ENCODE peak calls at places on chromosomes 2 and 18, in eight cellular contexts. G is cardiac muscle cell, L is GM12864, K is brain microvascular endothelial cell, C is Peyer's patch, S is astrocyte of the spinal cord, A is left ventricle myocardium inferior, F is fibroblast of lung. W is an unnamed sample.
A peak's percentile ranks its signal among the peaks of the same experiment; 100 is the strongest.

GRCh38 chr18:10953672-10954071 is 195.7 kb downstream of the PIEZO2 start:
- DNase-seq in L (peak; percentile 74), A (no peak), S (no peak), G (no peak), C (no peak), F (no peak), K (no peak), W (no peak)

GRCh38 chr2:230564805-230565779 is 147.6 kb upstream of the CAB39 start:
- DNase-seq in G (peak; percentile 61), L (no peak), F (peak; percentile 69), C (peak; percentile 38), S (no peak), A (no peak), K (peak; percentile 53), W (no peak)

GRCh38 chr18:44744206-44745180 is 63.8 kb downstream of the SETBP1 start:
- DNase-seq in L (no peak), S (no peak), G (no peak), A (peak; percentile 43), K (no peak), C (no peak), F (no peak), W (no peak)

GRCh38 chr2:36700311-36700710 is 3.8 kb downstream of the VIT start:
- DNase-seq in S (no peak), K (no peak), L (no peak), F (no peak), A (no peak), C (no peak), G (no peak), W (no peak)

GRCh38 chr18:36128907-36129299 is 237 bp downstream of the SLC39A6 start:
- DNase-seq in F (no peak), G (no peak), A (no peak), S (no peak), K (no peak), C (no peak), L (no peak), W (no peak)

GRCh38 chr2:203893386-203893785 is 25.8 kb downstream of the CTLA4 start:
- DNase-seq in G (peak; percentile 51), F (peak; percentile 82), K (no peak), A (peak; percentile 68), C (no peak), L (no peak), S (no peak), W (no peak)

GRCh38 chr2:240125749-240126148 is 10.4 kb downstream of the COPS9 start:
- DNase-seq in K (no peak), C (peak; percentile 9), G (no peak), S (no peak), L (no peak), F (no peak), A (no peak), W (no peak)

GRCh38 chr2:69192176-69192945 is 179.4 kb downstream of the ANTXR1 start:
- DNase-seq in A (no peak), S (no peak), F (no peak), G (no peak), L (no peak), C (no peak), K (no peak), W (no peak)

GRCh38 chr2:796151-796955 is 119.1 kb upstream of the TMEM18 start:
- DNase-seq in C (no peak), L (no peak), S (no peak), A (no peak), K (no peak), G (no peak), F (no peak), W (no peak)

GRCh38 chr2:202548240-202548639 is 86.5 kb upstream of the FAM117B start:
- DNase-seq in S (no peak), K (no peak), G (no peak), C (no peak), L (no peak), A (no peak), F (no peak), W (no peak)

GRCh38 chr2:23595601-23596251 is 210.7 kb downstream of the KLHL29 start:
- DNase-seq in C (no peak), A (no peak), L (no peak), F (no peak), K (peak; percentile 40), G (peak; percentile 31), S (peak; percentile 78), W (no peak)

GRCh38 chr2:174158003-174158402 is 90.3 kb downstream of the OLA1 start:
- DNase-seq in S (peak; percentile 33), L (peak; percentile 21), F (peak; percentile 57), G (peak; percentile 52), K (peak; percentile 25), A (no peak), C (no peak), W (no peak)

GRCh38 chr2:58870704-58871103 is 629.6 kb upstream of the FANCL start:
- DNase-seq in F (no peak), L (peak; percentile 25), K (peak; percentile 4), A (no peak), C (no peak), S (no peak), G (no peak), W (no peak)

GRCh38 chr2:239747274-239747673 is 277.9 kb downstream of the NDUFA10 start:
- DNase-seq in G (no peak), A (no peak), C (no peak), K (no peak), F (no peak), L (no peak), S (no peak), W (no peak)

GRCh38 chr2:237717366-237718276 is 81.0 kb upstream of the RBM44 start:
- DNase-seq in G (no peak), F (no peak), C (peak; percentile 12), S (no peak), L (no peak), K (no peak), A (no peak), W (no peak)

GRCh38 chr2:88061295-88061694 is 5.7 kb upstream of the KRCC1 start:
- DNase-seq in F (no peak), A (no peak), K (no peak), G (no peak), S (no peak), L (no peak), C (no peak), W (no peak)

GRCh38 chr2:207662203-207662602 is 37.0 kb upstream of the METTL21A start:
- DNase-seq in G (no peak), L (peak; percentile 76), S (no peak), K (no peak), C (peak; percentile 65), A (no peak), F (no peak), W (no peak)

GRCh38 chr18:24923138-24923537 is 428.8 kb downstream of the ZNF521 start:
- DNase-seq in F (no peak), G (no peak), L (peak; percentile 26), A (no peak), C (no peak), S (no peak), K (no peak), W (no peak)

GRCh38 chr2:178397002-178397605 is 53.9 kb downstream of the PRKRA start:
- DNase-seq in C (no peak), G (peak; percentile 66), S (peak; percentile 56), F (peak; percentile 67), A (no peak), L (peak; percentile 26), K (peak; percentile 36), W (no peak)
- TF ChIP-seq CTCF in C (peak; percentile 64), G (peak; percentile 64), S (peak; percentile 65), F (peak; percentile 49), A (peak; percentile 79), L (peak; percentile 61), K (peak; percentile 55), W (peak; percentile 79)

DNA sequence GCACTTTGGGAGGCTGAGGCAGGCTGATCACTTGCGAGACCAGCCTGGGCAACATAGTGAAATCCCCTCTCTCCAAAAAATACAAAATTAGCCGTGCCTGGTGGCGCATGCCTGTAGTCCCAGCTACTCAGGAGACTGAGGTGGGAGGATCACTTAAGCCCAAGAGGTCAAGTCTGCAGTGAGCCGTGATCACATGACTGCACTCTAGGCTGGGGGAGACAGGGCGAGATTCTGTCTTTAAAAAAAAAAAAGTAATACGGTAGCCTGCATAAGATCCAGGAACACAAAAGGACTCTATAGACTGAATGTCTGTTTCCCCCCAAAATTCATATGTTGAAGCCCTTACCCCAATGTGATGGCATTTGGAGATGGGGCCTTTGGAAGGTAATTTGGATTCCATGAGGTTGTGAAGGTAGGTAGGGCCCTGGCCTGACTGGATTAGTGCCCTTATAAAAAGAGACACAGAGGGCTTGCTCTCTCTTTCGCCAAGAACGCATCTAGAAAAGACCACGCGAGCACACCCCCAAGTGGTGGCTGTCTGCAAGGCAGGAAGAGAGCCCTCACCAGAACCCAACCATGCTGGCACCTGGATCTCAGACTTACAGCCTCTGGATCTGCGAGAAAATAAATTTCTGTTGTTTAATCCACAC is 17.0 kb downstream of the MBOAT2 start:
- DNase-seq in S (no peak), G (no peak), L (no peak), C (no peak), K (no peak), A (no peak), F (no peak), W (no peak)
- TF ChIP-seq CTCF in S (peak; percentile 20), G (peak; percentile 28), L (peak; percentile 76), C (no peak), K (peak; percentile 54), A (no peak), F (no peak), W (no peak)

DNA sequence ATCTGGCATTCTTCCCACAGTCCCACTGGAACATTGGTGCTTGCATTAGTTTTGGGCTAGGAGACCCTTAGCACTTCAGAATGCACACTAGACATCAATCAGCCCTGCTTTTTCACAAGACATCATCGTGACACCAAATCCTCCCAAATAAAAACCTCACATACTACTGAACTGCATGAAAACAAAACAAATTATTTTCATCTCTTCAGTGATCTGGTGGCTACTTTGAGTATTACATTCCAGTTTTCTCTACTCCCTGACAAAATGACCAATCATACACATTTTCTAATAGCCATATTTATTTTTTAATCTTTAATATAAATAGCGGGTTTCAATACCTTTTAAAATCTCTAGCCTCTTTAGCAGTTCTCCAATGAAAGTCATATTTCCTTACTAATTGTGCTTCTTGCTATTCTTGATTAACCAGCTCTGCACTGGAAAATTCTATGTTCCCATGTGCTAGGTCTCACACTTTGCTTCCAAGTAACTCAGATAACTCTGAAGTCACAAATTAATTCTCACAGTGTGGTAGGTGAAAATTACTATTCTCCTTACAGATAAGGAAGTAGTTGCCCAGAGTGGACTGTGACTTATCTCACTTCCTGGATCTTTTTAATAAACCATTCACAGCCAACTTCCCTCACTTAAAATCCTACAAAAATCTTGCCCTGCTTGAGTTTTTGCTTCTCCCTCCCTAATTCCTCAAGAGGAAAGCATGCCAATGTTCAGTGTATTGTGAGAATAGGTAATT is 82.5 kb upstream of the EPB41L3 start:
- DNase-seq in L (no peak), F (no peak), K (no peak), C (no peak), S (no peak), A (no peak), G (no peak), W (no peak)
- TF ChIP-seq CTCF in L (no peak), F (no peak), K (no peak), C (no peak), S (no peak), A (no peak), G (peak; percentile 12), W (no peak)

DNA sequence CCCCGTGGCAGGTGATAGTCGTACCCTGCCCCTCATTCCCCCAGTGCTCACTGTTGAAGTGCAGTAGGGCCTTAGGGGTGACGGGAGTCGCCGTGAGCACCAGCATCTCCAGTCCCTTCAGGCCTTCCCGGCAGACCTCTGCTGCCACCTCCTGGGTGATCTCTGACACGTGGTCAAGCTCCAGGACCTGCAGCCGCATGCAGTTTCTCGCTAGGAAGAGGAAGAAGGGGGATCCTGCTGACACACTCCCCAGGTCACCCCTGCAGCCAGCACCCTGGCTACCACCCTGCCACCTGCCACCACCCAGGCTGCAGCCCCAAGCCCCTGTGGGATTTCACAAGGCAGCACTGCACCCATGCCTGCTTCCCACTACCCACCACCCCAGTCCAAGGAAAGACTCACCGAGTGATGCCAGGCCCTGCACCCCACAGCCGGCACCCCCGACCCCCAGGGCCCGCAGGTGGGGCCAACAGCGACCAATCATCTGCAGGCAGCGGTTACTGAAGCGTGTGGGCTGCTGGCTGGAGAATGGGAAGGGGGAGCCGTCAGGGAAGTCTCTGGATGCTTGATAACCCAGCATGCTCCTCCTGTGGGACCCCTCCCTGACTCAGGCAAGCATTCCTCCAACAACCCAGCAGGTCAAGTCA is 23.8 kb downstream of the FBXO41 start:
- DNase-seq in K (peak; percentile 25), L (no peak), C (no peak), F (peak; percentile 34), S (peak; percentile 33), A (peak; percentile 45), G (peak; percentile 68), W (no peak)
- TF ChIP-seq CTCF in K (peak; percentile 74), L (peak; percentile 33), C (peak; percentile 19), F (peak; percentile 35), S (peak; percentile 54), A (peak; percentile 61), G (peak; percentile 56), W (no peak)

W was measured in natural killer cell.